ENCODE peak calls at places on chromosomes 3 and 15, in five cellular contexts. J is right cardiac atrium, P is GDM1, H is activated gamma-delta T cell treated with Interleukin-2 at 50 U/mL for 16 hours, O is activated T-cell treated with anti-CD3 and anti-CD28 coated beads for 4 hours. X is an unnamed sample.

GRCh38 chr3:186516645-186517044 is 27.5 kb downstream of the CRYGS start:
- DNase-seq in J (no peak), P (no peak), H (no peak), O (no peak), X (no peak)

GRCh38 chr3:76554717-76555116 is 485.2 kb upstream of the ROBO2 start:
- DNase-seq in J (no peak), P (no peak), H (no peak), O (no peak), X (peak; percentile 31)

GRCh38 chr3:183122257-183122932 is 23.1 kb upstream of the MCCC1 start:
- DNase-seq in J (no peak), P (peak; percentile 15), H (no peak), O (no peak), X (no peak)

GRCh38 chr3:45777753-45778386 is 18.5 kb downstream of the SLC6A20 start:
- DNase-seq in J (no peak), P (no peak), H (no peak), O (no peak), X (no peak)

GRCh38 chr15:91429973-91430372 is 329.9 kb downstream of the SV2B start:
- DNase-seq in J (no peak), P (no peak), H (no peak), O (no peak), X (no peak)

GRCh38 chr3:36932979-36933378 is 11.9 kb downstream of the TRANK1 start:
- DNase-seq in J (no peak), P (peak; percentile 25), H (no peak), O (no peak), X (no peak)

GRCh38 chr3:105781871-105782270 is 86.9 kb downstream of the CBLB start:
- DNase-seq in J (no peak), P (no peak), H (no peak), O (no peak), X (no peak)

GRCh38 chr15:95405447-95405846 is 925.1 kb upstream of the NR2F2 start:
- DNase-seq in J (no peak), P (no peak), H (no peak), O (no peak), X (no peak)

GRCh38 chr3:43146599-43146998 is 40.7 kb upstream of the POMGNT2 start:
- DNase-seq in J (no peak), P (no peak), H (no peak), O (no peak), X (no peak)

GRCh38 chr3:132661120-132661519 is 991 bp downstream of the UBA5 start:
- DNase-seq in J (no peak), P (no peak), H (no peak), O (no peak), X (no peak)

GRCh38 chr3:196979545-196979944 is 10.9 kb upstream of the PIGZ start:
- DNase-seq in J (no peak), P (no peak), H (no peak), O (no peak), X (no peak)

X was measured in amniotic stem cell.